ENCODE peak calls at places on chromosomes 7 and 10, in eight cellular contexts. One of them, this sample, is unnamed.

GRCh38 chr7:51138121-51139085 is 178.2 kb downstream of the COBL start:
- DNase-seq in stimulated activated naive CD4-positive, alpha-beta T cell: no peak
- DNase-seq in GM06990: no peak
- DNase-seq in upper lobe of right lung: no peak
- DNase-seq in ELR: no peak
- DNase-seq in hippocampal formation: no peak
- DNase-seq in IMR-90: no peak
- DNase-seq in kidney glomerular epithelial cell: no peak
- DNase-seq in this sample: no peak

GRCh38 chr10:52949899-52950298 is 177.3 kb upstream of the MBL2 start:
- DNase-seq in stimulated activated naive CD4-positive, alpha-beta T cell: no peak
- DNase-seq in GM06990: no peak
- DNase-seq in upper lobe of right lung: no peak
- DNase-seq in ELR: peak; percentile 2
- DNase-seq in hippocampal formation: no peak
- DNase-seq in IMR-90: no peak
- DNase-seq in kidney glomerular epithelial cell: peak; percentile 51
- DNase-seq in this sample: no peak

GRCh38 chr10:30207485-30208052 is 141.5 kb downstream of the MTPAP start:
- DNase-seq in stimulated activated naive CD4-positive, alpha-beta T cell: no peak
- DNase-seq in GM06990: no peak
- DNase-seq in upper lobe of right lung: no peak
- DNase-seq in ELR: peak; percentile 25
- DNase-seq in hippocampal formation: no peak
- DNase-seq in IMR-90: peak; percentile 19
- DNase-seq in kidney glomerular epithelial cell: no peak
- DNase-seq in this sample: no peak

GRCh38 chr7:50793115-50793946 is 10.6 kb upstream of the GRB10 start:
- DNase-seq in stimulated activated naive CD4-positive, alpha-beta T cell: no peak
- DNase-seq in GM06990: no peak
- DNase-seq in upper lobe of right lung: peak; percentile 87
- DNase-seq in ELR: peak; percentile 57
- DNase-seq in hippocampal formation: peak; percentile 15
- DNase-seq in IMR-90: peak; percentile 36
- DNase-seq in kidney glomerular epithelial cell: no peak
- DNase-seq in this sample: no peak

GRCh38 chr7:148982596-148983219 is 45.6 kb downstream of the PDIA4 start:
- DNase-seq in stimulated activated naive CD4-positive, alpha-beta T cell: no peak
- DNase-seq in GM06990: no peak
- DNase-seq in upper lobe of right lung: no peak
- DNase-seq in ELR: peak; percentile 47
- DNase-seq in hippocampal formation: no peak
- DNase-seq in IMR-90: peak; percentile 53
- DNase-seq in kidney glomerular epithelial cell: peak; percentile 6
- DNase-seq in this sample: no peak

GRCh38 chr7:128427289-128427891 is 17.6 kb upstream of the IMPDH1 start:
- DNase-seq in stimulated activated naive CD4-positive, alpha-beta T cell: no peak
- DNase-seq in GM06990: no peak
- DNase-seq in upper lobe of right lung: no peak
- DNase-seq in ELR: peak; percentile 73
- DNase-seq in hippocampal formation: no peak
- DNase-seq in IMR-90: peak; percentile 58
- DNase-seq in kidney glomerular epithelial cell: peak; percentile 58
- DNase-seq in this sample: no peak

GRCh38 chr10:31317652-31318381 is 1.2 kb upstream of the ZEB1 start:
- DNase-seq in stimulated activated naive CD4-positive, alpha-beta T cell: no peak
- DNase-seq in GM06990: peak; percentile 90
- DNase-seq in upper lobe of right lung: peak; percentile 78
- DNase-seq in ELR: no peak
- DNase-seq in hippocampal formation: no peak
- DNase-seq in IMR-90: no peak
- DNase-seq in kidney glomerular epithelial cell: no peak
- DNase-seq in this sample: peak; percentile 62

GRCh38 chr7:159050703-159051102 is 94.0 kb downstream of the VIPR2 start:
- DNase-seq in stimulated activated naive CD4-positive, alpha-beta T cell: peak; percentile 6
- DNase-seq in GM06990: no peak
- DNase-seq in upper lobe of right lung: no peak
- DNase-seq in ELR: no peak
- DNase-seq in hippocampal formation: no peak
- DNase-seq in IMR-90: no peak
- DNase-seq in kidney glomerular epithelial cell: no peak
- DNase-seq in this sample: no peak

GRCh38 chr10:79409038-79410035 is 36.1 kb downstream of the ZCCHC24 start:
- DNase-seq in stimulated activated naive CD4-positive, alpha-beta T cell: no peak
- DNase-seq in GM06990: no peak
- DNase-seq in upper lobe of right lung: no peak
- DNase-seq in ELR: no peak
- DNase-seq in hippocampal formation: peak; percentile 97
- DNase-seq in IMR-90: no peak
- DNase-seq in kidney glomerular epithelial cell: no peak
- DNase-seq in this sample: no peak

GRCh38 chr10:6642881-6643280 is 62.8 kb upstream of the PRKCQ start:
- DNase-seq in stimulated activated naive CD4-positive, alpha-beta T cell: no peak
- DNase-seq in GM06990: no peak
- DNase-seq in upper lobe of right lung: no peak
- DNase-seq in ELR: no peak
- DNase-seq in hippocampal formation: no peak
- DNase-seq in IMR-90: no peak
- DNase-seq in kidney glomerular epithelial cell: no peak
- DNase-seq in this sample: no peak

GRCh38 chr10:31320179-31320597 is 1.2 kb downstream of the ZEB1 start:
- DNase-seq in stimulated activated naive CD4-positive, alpha-beta T cell: peak; percentile 57
- DNase-seq in GM06990: peak; percentile 78
- DNase-seq in upper lobe of right lung: peak; percentile 70
- DNase-seq in ELR: peak; percentile 47
- DNase-seq in hippocampal formation: peak; percentile 25
- DNase-seq in IMR-90: no peak
- DNase-seq in kidney glomerular epithelial cell: peak; percentile 30
- DNase-seq in this sample: no peak

GRCh38 chr10:122510326-122510725 is 49.0 kb downstream of the HTRA1 start:
- DNase-seq in stimulated activated naive CD4-positive, alpha-beta T cell: no peak
- DNase-seq in GM06990: no peak
- DNase-seq in upper lobe of right lung: no peak
- DNase-seq in ELR: peak; percentile 45
- DNase-seq in hippocampal formation: no peak
- DNase-seq in IMR-90: no peak
- DNase-seq in kidney glomerular epithelial cell: peak; percentile 62
- DNase-seq in this sample: no peak

GRCh38 chr10:47183726-47184084 is 116.3 kb upstream of the GDF10 start:
- DNase-seq in stimulated activated naive CD4-positive, alpha-beta T cell: no peak
- DNase-seq in GM06990: no peak
- DNase-seq in upper lobe of right lung: peak; percentile 38
- DNase-seq in ELR: no peak
- DNase-seq in hippocampal formation: no peak
- DNase-seq in IMR-90: no peak
- DNase-seq in kidney glomerular epithelial cell: no peak
- DNase-seq in this sample: no peak

GRCh38 chr10:74419491-74420466 is 268.8 kb downstream of the ADK start:
- DNase-seq in stimulated activated naive CD4-positive, alpha-beta T cell: peak; percentile 18
- DNase-seq in GM06990: peak; percentile 46
- DNase-seq in upper lobe of right lung: no peak
- DNase-seq in ELR: peak; percentile 56
- DNase-seq in hippocampal formation: no peak
- DNase-seq in IMR-90: peak; percentile 19
- DNase-seq in kidney glomerular epithelial cell: peak; percentile 22
- DNase-seq in this sample: no peak

GRCh38 chr10:132408823-132409666 is 12.0 kb downstream of the PWWP2B start:
- DNase-seq in stimulated activated naive CD4-positive, alpha-beta T cell: no peak
- DNase-seq in GM06990: no peak
- DNase-seq in upper lobe of right lung: peak; percentile 87
- DNase-seq in ELR: no peak
- DNase-seq in hippocampal formation: no peak
- DNase-seq in IMR-90: no peak
- DNase-seq in kidney glomerular epithelial cell: no peak
- DNase-seq in this sample: no peak

GRCh38 chr7:3157541-3158287 is 114.0 kb upstream of the CARD11 start:
- DNase-seq in stimulated activated naive CD4-positive, alpha-beta T cell: no peak
- DNase-seq in GM06990: no peak
- DNase-seq in upper lobe of right lung: no peak
- DNase-seq in ELR: peak; percentile 7
- DNase-seq in hippocampal formation: no peak
- DNase-seq in IMR-90: peak; percentile 6
- DNase-seq in kidney glomerular epithelial cell: no peak
- DNase-seq in this sample: no peak

GRCh38 chr10:71075759-71076472 is 136.5 kb upstream of the UNC5B start:
- DNase-seq in stimulated activated naive CD4-positive, alpha-beta T cell: no peak
- DNase-seq in GM06990: no peak
- DNase-seq in upper lobe of right lung: peak; percentile 44
- DNase-seq in ELR: no peak
- DNase-seq in hippocampal formation: no peak
- DNase-seq in IMR-90: no peak
- DNase-seq in kidney glomerular epithelial cell: no peak
- DNase-seq in this sample: no peak

GRCh38 chr10:61974611-61975010 is 73.1 kb downstream of the ARID5B start:
- DNase-seq in stimulated activated naive CD4-positive, alpha-beta T cell: no peak
- DNase-seq in GM06990: no peak
- DNase-seq in upper lobe of right lung: no peak
- DNase-seq in ELR: peak; percentile 64
- DNase-seq in hippocampal formation: peak; percentile 46
- DNase-seq in IMR-90: peak; percentile 75
- DNase-seq in kidney glomerular epithelial cell: peak; percentile 13
- DNase-seq in this sample: no peak

GRCh38 chr7:35707422-35707821 is 12.5 kb upstream of the HERPUD2 start:
- DNase-seq in stimulated activated naive CD4-positive, alpha-beta T cell: no peak
- DNase-seq in GM06990: no peak
- DNase-seq in upper lobe of right lung: no peak
- DNase-seq in ELR: peak; percentile 55
- DNase-seq in hippocampal formation: no peak
- DNase-seq in IMR-90: peak; percentile 60
- DNase-seq in kidney glomerular epithelial cell: no peak
- DNase-seq in this sample: no peak

GRCh38 chr7:151135866-151136514 is 31.5 kb downstream of the GBX1 start:
- DNase-seq in stimulated activated naive CD4-positive, alpha-beta T cell: no peak
- DNase-seq in GM06990: no peak
- DNase-seq in upper lobe of right lung: peak; percentile 53
- DNase-seq in ELR: no peak
- DNase-seq in hippocampal formation: no peak
- DNase-seq in IMR-90: no peak
- DNase-seq in kidney glomerular epithelial cell: no peak
- DNase-seq in this sample: no peak

GRCh38 chr7:92626281-92626846 is 36.2 kb upstream of the FAM133B start:
- DNase-seq in stimulated activated naive CD4-positive, alpha-beta T cell: no peak
- DNase-seq in GM06990: no peak
- DNase-seq in upper lobe of right lung: no peak
- DNase-seq in ELR: peak; percentile 33
- DNase-seq in hippocampal formation: no peak
- DNase-seq in IMR-90: no peak
- DNase-seq in kidney glomerular epithelial cell: no peak
- DNase-seq in this sample: no peak

GRCh38 chr7:121433775-121434174 is 37.7 kb upstream of the FAM3C start:
- DNase-seq in stimulated activated naive CD4-positive, alpha-beta T cell: no peak
- DNase-seq in GM06990: no peak
- DNase-seq in upper lobe of right lung: no peak
- DNase-seq in ELR: no peak
- DNase-seq in hippocampal formation: no peak
- DNase-seq in IMR-90: no peak
- DNase-seq in kidney glomerular epithelial cell: peak; percentile 23
- DNase-seq in this sample: no peak

GRCh38 chr7:26449175-26450165 is 157.8 kb downstream of the SNX10 start:
- DNase-seq in stimulated activated naive CD4-positive, alpha-beta T cell: no peak
- DNase-seq in GM06990: no peak
- DNase-seq in upper lobe of right lung: no peak
- DNase-seq in ELR: peak; percentile 22
- DNase-seq in hippocampal formation: no peak
- DNase-seq in IMR-90: peak; percentile 15
- DNase-seq in kidney glomerular epithelial cell: peak; percentile 93
- DNase-seq in this sample: peak; percentile 80

GRCh38 chr7:142323706-142324105 is 65.8 kb upstream of the PRSS58 start:
- DNase-seq in stimulated activated naive CD4-positive, alpha-beta T cell: no peak
- DNase-seq in GM06990: no peak
- DNase-seq in upper lobe of right lung: no peak
- DNase-seq in ELR: peak; percentile 42
- DNase-seq in hippocampal formation: peak; percentile 56
- DNase-seq in IMR-90: no peak
- DNase-seq in kidney glomerular epithelial cell: peak; percentile 9
- DNase-seq in this sample: no peak

This sample was measured in kidney epithelial cell.